ENCODE peak calls at places on chromosome 1, in eight cellular contexts. G, X, K, C, S, T, J and R are unnamed samples.
A peak's percentile ranks its signal among the peaks of the same experiment; 100 is the strongest.

GRCh38 chr1:161768461-161768860 is 2.3 kb downstream of the ATF6 start:
- DNase-seq in G (no peak), X (no peak), K (no peak), C (no peak), S (no peak), T (no peak), J (no peak), R (no peak)

GRCh38 chr1:159889821-159890252 is 10.1 kb downstream of the CFAP45 start:
- DNase-seq in G (no peak), X (no peak), K (peak; percentile 92), C (peak; percentile 86), S (peak; percentile 29), T (no peak), J (no peak), R (peak; percentile 87)

GRCh38 chr1:9418851-9419250 is 120.4 kb upstream of the SLC25A33 start:
- DNase-seq in G (no peak), X (no peak), K (no peak), C (no peak), S (no peak), T (no peak), J (no peak), R (no peak)

GRCh38 chr1:151680812-151681211 is 35.8 kb downstream of the CELF3 start:
- DNase-seq in G (no peak), X (no peak), K (peak; percentile 82), C (peak; percentile 91), S (peak; percentile 84), T (no peak), J (no peak), R (peak; percentile 68)

GRCh38 chr1:151819951-151820623 is 11.5 kb downstream of the RORC start:
- DNase-seq in G (no peak), X (no peak), K (no peak), C (peak; percentile 73), S (peak; percentile 15), T (no peak), J (no peak), R (no peak)

GRCh38 chr1:147236959-147237791 is 5.3 kb upstream of the CHD1L start:
- DNase-seq in G (no peak), X (peak; percentile 62), K (no peak), C (peak; percentile 60), S (no peak), T (no peak), J (no peak), R (no peak)

GRCh38 chr1:2896824-2897223 is 95.3 kb upstream of the TTC34 start:
- DNase-seq in G (no peak), X (no peak), K (no peak), C (no peak), S (no peak), T (no peak), J (no peak), R (no peak)

GRCh38 chr1:162091681-162092524 is 22.4 kb downstream of the NOS1AP start:
- DNase-seq in G (no peak), X (no peak), K (no peak), C (no peak), S (no peak), T (no peak), J (no peak), R (no peak)

GRCh38 chr1:94245747-94246438 is 8.5 kb upstream of the ARHGAP29 start:
- DNase-seq in G (no peak), X (no peak), K (no peak), C (no peak), S (no peak), T (no peak), J (no peak), R (no peak)
- H3K4me3 ChIP-seq in G (no peak overlapping the region), X (no peak overlapping the region), K (peak overlapping the region; percentile 68), C (no peak overlapping the region), S (peak overlapping the region; percentile 75), T (no peak overlapping the region), J (peak overlapping the region; percentile 73), R (peak overlapping the region; percentile 62)

GRCh38 chr1:233680000-233680399 is 66.1 kb downstream of the KCNK1 start:
- DNase-seq in G (no peak), X (no peak), K (no peak), C (no peak), S (no peak), T (no peak), J (no peak), R (no peak)
- TF ChIP-seq CTCF in G (no peak), X (no peak), K (no peak), C (no peak), S (no peak), T (no peak), J (no peak), R (no peak)

GRCh38 chr1:157659576-157660247 is 40.9 kb downstream of the FCRL3 start:
- DNase-seq in G (no peak), X (no peak), K (no peak), C (no peak), S (no peak), T (no peak), J (no peak), R (no peak)
- H3K4me3 ChIP-seq in G (no peak overlapping the region), X (no peak overlapping the region), K (no peak overlapping the region), C (no peak overlapping the region), S (no peak overlapping the region), T (no peak overlapping the region), J (no peak overlapping the region), R (no peak overlapping the region)

DNA sequence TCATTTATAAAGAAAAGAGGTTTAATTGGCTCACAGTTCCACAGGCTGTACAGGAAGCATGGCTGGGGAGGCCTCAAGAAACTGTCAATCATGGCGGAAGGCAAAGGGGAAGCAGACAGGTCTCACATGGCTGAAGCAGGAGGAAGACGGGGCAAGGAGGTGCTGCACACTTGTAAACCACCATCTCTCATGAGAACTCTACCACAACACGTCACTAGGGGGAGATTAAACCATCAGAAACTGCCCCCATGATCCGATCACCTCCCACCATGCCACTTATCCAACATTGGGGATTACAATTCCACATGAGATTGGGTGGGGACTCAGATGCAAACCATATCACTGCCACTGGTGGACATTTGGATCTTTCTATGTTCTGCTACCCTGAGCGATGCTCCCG is 351.4 kb downstream of the NPHP4 start:
- DNase-seq in G (no peak), X (no peak), K (no peak), C (peak; percentile 22), S (no peak), T (no peak), J (no peak), R (no peak)
- TF ChIP-seq CTCF in G (no peak), X (no peak), K (no peak), C (peak; percentile 39), S (no peak), T (no peak), J (no peak), R (no peak)

DNA sequence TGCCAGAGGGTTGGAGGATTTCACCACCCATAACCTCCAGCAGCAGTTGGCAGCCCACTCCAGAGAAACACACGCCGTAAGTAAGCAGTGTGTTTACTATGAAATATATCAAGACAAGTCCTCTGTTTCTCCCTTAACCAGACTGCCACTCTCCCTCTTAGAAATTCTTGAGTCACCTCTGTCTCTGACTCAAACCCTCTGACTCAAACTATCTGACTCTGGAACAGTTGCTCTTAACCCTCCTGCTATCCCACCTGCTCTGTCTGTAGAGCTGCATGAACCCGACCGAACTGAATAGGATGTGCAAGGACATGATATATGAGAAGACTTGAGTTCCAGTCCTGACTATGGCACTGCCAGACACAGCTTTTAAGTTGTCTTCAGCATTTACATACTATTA is 14.1 kb downstream of the INPP5B start:
- DNase-seq in G (no peak), X (no peak), K (peak; percentile 59), C (peak; percentile 93), S (peak; percentile 37), T (no peak), J (no peak), R (no peak)
- H3K4me3 ChIP-seq in G (no peak overlapping the region), X (no peak overlapping the region), K (no peak overlapping the region), C (no peak overlapping the region), S (no peak overlapping the region), T (no peak overlapping the region), J (no peak overlapping the region), R (no peak overlapping the region)

DNA sequence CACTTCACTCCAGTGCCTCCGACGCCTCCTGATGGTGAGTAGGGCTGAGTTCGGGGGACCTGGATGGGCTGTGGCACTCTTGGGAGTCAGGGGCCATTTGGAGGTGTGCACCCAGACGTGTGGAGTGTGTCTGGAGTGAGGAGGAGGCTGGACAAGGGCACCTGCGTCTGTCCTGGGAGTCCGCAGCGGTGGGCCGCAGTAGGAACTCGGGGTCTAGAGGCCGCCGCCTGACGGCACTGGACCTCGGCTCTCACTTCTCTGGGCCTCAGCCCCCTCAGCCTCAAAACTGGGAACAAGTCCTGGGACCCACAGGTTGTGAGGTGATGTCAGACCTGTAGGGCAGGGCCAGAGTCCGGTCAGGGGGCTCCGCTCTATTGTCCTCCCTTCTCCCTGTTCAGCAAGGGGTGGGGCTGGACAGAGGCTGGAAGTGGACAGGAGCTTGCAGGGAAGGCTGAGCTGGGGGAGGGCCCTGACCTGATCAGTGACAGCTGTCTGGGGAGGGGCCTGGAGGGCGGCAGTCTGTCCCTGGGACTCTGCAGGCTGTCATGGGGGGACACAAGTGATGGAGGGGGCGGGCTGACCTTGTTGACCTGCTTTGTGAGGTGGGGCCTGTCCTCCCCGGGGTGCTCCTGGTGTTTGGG is 15.5 kb downstream of the AGRN start:
- DNase-seq in G (no peak), X (no peak), K (no peak), C (no peak), S (no peak), T (no peak), J (no peak), R (no peak)
- TF ChIP-seq CTCF in G (no peak), X (no peak), K (no peak), C (no peak), S (no peak), T (no peak), J (no peak), R (no peak)

GRCh38 chr1:108831225-108831624 is 25.7 kb downstream of the AKNAD1 start:
- DNase-seq in G (no peak), X (no peak), K (peak; percentile 94), C (peak; percentile 47), S (peak; percentile 34), T (no peak), J (no peak), R (no peak)
- H3K4me3 ChIP-seq in G (no peak overlapping the region), X (no peak overlapping the region), K (peak overlapping the region; percentile 32), C (no peak overlapping the region), S (no peak overlapping the region), T (no peak overlapping the region), J (no peak overlapping the region), R (no peak overlapping the region)